ENCODE peak calls at places on chromosomes 2 and 18, in six cellular contexts. Q is GM12865, E is hepatocyte, N is prostate gland, O is WERI-Rb-1, K is astrocyte of the spinal cord. Y is an unnamed sample.

GRCh38 chr2:174014021-174014698 is 49.0 kb upstream of the SP3 start:
- DNase-seq in Q (no peak), E (no peak), N (no peak), O (no peak), K (no peak), Y (no peak)

GRCh38 chr18:75244336-75244735 is 33.7 kb downstream of the TSHZ1 start:
- DNase-seq in Q (no peak), E (peak), N (peak), O (peak), K (peak), Y (no peak)

GRCh38 chr2:220393717-220394116 is 766.3 kb downstream of the SLC4A3 start:
- DNase-seq in Q (no peak), E (no peak), N (no peak), O (no peak), K (no peak), Y (no peak)

GRCh38 chr18:55272510-55273243 is 313.4 kb upstream of the CCDC68 start:
- DNase-seq in Q (no peak), E (no peak), N (no peak), O (no peak), K (peak), Y (no peak)

GRCh38 chr2:128091691-128092050 is 671 bp downstream of the UGGT1 start:
- DNase-seq in Q (peak), E (no peak), N (no peak), O (no peak), K (peak), Y (peak)

GRCh38 chr2:190382851-190383250 is 25.3 kb upstream of the MFSD6 start:
- DNase-seq in Q (peak), E (peak), N (peak), O (peak), K (peak), Y (peak)

GRCh38 chr2:66488946-66489345 is 54.0 kb downstream of the MEIS1 start:
- DNase-seq in Q (no peak), E (no peak), N (no peak), O (no peak), K (no peak), Y (no peak)

GRCh38 chr18:37754141-37754540 is 188.5 kb upstream of the CELF4 start:
- DNase-seq in Q (no peak), E (no peak), N (no peak), O (no peak), K (no peak), Y (no peak)

GRCh38 chr18:25279556-25279955 is 72.4 kb downstream of the ZNF521 start:
- DNase-seq in Q (no peak), E (no peak), N (no peak), O (no peak), K (no peak), Y (no peak)

GRCh38 chr18:49175071-49175470 is 224.3 kb upstream of the SMAD7 start:
- DNase-seq in Q (no peak), E (no peak), N (no peak), O (no peak), K (no peak), Y (no peak)

GRCh38 chr2:161710131-161710915 is 86.1 kb downstream of the SLC4A10 start:
- DNase-seq in Q (no peak), E (no peak), N (peak), O (no peak), K (peak), Y (no peak)

GRCh38 chr2:103991591-103991990 is 862.3 kb upstream of the POU3F3 start:
- DNase-seq in Q (peak), E (no peak), N (no peak), O (no peak), K (no peak), Y (no peak)

GRCh38 chr2:208192611-208193248 is 2.9 kb upstream of the C2orf80 start:
- DNase-seq in Q (no peak), E (no peak), N (peak), O (no peak), K (no peak), Y (no peak)

GRCh38 chr2:142825861-142826260 is 51.6 kb upstream of the KYNU start:
- DNase-seq in Q (no peak), E (no peak), N (no peak), O (no peak), K (peak), Y (no peak)

GRCh38 chr2:105104208-105104731 is 66.4 kb downstream of the MRPS9 start:
- DNase-seq in Q (no peak), E (no peak), N (no peak), O (no peak), K (peak), Y (no peak)

GRCh38 chr2:179021258-179021657 is 28.7 kb downstream of the CCDC141 start:
- DNase-seq in Q (peak), E (no peak), N (no peak), O (no peak), K (no peak), Y (no peak)

GRCh38 chr2:231483398-231484329 is 19.4 kb upstream of the NCL start:
- DNase-seq in Q (peak), E (no peak), N (no peak), O (no peak), K (no peak), Y (no peak)

GRCh38 chr2:84815146-84815545 is 65.7 kb downstream of the TRABD2A start:
- DNase-seq in Q (no peak), E (no peak), N (no peak), O (no peak), K (peak), Y (no peak)

GRCh38 chr2:1504311-1504750 is 91.1 kb downstream of the TPO start:
- DNase-seq in Q (no peak), E (no peak), N (no peak), O (no peak), K (no peak), Y (no peak)

GRCh38 chr18:13378150-13378549 is 159.6 kb downstream of the LDLRAD4 start:
- DNase-seq in Q (no peak), E (no peak), N (no peak), O (no peak), K (no peak), Y (no peak)

GRCh38 chr2:24592436-24593100 is 101.5 kb downstream of the NCOA1 start:
- DNase-seq in Q (no peak), E (no peak), N (no peak), O (no peak), K (no peak), Y (no peak)

GRCh38 chr2:156321243-156321904 is 11.1 kb downstream of the NR4A2 start:
- DNase-seq in Q (no peak), E (no peak), N (no peak), O (no peak), K (no peak), Y (no peak)

GRCh38 chr2:27754831-27755230 is 16.7 kb upstream of the MRPL33 start:
- DNase-seq in Q (no peak), E (no peak), N (no peak), O (no peak), K (no peak), Y (no peak)

GRCh38 chr2:17538844-17539554 is 1.5 kb upstream of the VSNL1 start:
- DNase-seq in Q (peak), E (peak), N (peak), O (peak), K (peak), Y (peak)

GRCh38 chr18:31204169-31204568 is 41.5 kb upstream of the DSC1 start:
- DNase-seq in Q (no peak), E (no peak), N (no peak), O (no peak), K (no peak), Y (no peak)

GRCh38 chr2:217806480-217806760 is 196.4 kb downstream of the TNS1 start:
- DNase-seq in Q (no peak), E (no peak), N (no peak), O (no peak), K (no peak), Y (no peak)

GRCh38 chr18:48927286-48928080 is 23.3 kb downstream of the SMAD7 start:
- DNase-seq in Q (no peak), E (no peak), N (no peak), O (no peak), K (no peak), Y (no peak)

DNA sequence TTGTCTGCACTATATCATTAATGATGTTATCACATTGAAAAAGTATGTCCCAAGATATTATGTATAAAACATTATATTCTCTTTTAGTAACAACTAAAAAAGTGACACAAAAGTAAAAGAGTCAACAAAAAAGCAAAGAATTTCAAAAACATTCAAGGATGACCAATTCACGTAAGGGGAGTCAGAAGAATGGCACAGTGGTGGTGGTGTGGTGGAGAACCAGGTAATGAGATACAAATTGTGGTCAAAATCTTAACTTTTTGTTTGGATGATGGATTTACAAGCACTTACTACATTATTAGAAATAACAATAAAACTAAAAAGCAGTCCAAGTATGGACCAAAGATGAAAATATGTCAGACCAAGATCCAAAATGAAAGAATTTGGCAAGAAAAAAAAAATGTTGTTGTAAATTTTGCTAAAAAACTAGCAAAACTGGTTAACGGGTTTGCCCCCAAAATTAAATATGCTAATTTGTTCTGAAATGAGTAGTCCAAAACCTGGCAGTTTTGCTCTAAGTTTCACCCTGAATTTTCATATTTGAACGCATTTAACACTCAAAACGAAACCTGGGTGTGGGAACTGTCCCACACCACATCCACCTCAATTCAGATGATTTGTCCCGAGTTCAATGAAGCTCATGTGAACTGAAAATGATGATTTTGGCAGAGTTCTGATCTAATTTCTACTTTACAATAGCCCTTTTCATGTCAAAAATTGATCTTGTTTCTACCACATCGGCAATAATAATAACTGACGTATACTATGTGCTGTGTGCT is 135.8 kb downstream of the IKZF2 start:
- DNase-seq in Q (peak), E (no peak), N (no peak), O (no peak), K (no peak), Y (no peak)
- H3K4me3 ChIP-seq in Q (peak), E (no peak), N (no peak), O (no peak), K (no peak), Y (no peak)

DNA sequence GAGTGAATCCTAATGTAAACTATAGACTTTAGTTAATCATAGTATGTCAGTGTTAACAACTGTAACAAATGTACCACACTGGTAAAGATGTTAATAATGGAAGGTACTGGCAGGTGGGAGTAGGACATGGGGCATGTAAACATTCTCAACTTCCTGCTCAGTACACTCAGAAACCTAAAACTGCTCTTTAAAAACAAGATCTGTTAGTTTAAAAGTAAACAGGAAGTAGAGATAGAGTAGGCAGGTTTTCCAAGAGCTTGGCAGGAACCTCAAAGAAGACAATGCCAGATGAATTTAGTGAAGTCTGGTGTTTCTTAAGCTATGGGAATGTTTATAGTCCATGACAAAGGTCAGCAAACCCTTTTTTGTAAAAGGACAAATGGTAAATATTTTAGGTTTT is 46.6 kb downstream of the CCDC138 start:
- DNase-seq in Q (peak), E (no peak), N (no peak), O (no peak), K (no peak), Y (no peak)
- TF ChIP-seq CTCF in Q (no peak), E (no peak), N (no peak), O (no peak), K (no peak), Y (no peak)

DNA sequence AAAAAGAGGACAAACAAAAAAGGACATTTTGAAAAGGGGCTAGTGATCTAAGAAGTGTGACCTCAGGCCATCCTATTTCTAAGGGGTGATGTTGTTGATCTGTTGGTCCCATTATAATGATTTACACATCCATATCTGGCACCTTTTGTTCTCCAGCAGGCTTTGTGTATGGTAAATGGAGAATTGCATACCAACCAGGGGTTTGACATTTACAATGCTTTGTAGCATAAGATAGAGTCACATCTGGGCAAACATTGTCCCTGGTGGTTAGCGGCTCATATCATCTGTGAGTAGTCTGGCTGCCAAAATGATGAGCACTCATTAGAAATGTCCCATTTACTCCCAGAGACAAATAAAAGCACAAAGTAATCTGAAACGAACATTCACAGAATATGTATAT is 1775.5 kb upstream of the CELF4 start:
- DNase-seq in Q (no peak), E (no peak), N (no peak), O (no peak), K (no peak), Y (no peak)
- H3K4me3 ChIP-seq in Q (no peak), E (no peak), N (no peak), O (no peak), K (no peak), Y (no peak)

DNA sequence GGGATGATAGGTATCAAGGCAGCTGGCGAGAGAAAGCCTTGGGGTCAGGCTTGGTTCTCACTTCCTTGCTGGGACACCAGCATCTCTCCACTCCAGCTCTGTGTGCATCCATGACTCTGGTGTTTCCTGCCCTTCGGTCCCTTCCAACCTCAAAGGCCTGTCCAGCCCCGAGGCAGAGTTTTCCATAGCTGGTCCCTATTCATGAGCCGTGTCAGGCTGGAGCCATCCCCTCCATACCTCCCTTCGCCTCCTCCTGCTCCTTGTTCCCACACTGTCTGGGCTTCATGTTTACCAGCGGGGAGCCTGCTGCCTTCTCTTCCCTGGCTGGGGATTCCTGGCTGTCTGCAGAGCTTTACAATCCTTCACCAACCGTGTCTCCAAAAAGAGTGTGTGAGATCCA is 51.2 kb downstream of the DYSF start:
- DNase-seq in Q (no peak), E (no peak), N (no peak), O (no peak), K (no peak), Y (no peak)
- TF ChIP-seq CTCF in Q (no peak), E (no peak), N (no peak), O (no peak), K (no peak), Y (no peak)

GRCh38 chr2:43522177-43522576 is 73.7 kb downstream of the THADA start:
- DNase-seq in Q (no peak), E (no peak), N (no peak), O (no peak), K (no peak), Y (no peak)
- H3K4me3 ChIP-seq in Q (no peak), E (no peak), N (no peak), O (no peak), K (no peak), Y (no peak)

GRCh38 chr2:88214631-88215030 is 44.5 kb downstream of the THNSL2 start:
- DNase-seq in Q (no peak), E (no peak), N (no peak), O (no peak), K (no peak), Y (no peak)

GRCh38 chr2:88211005-88211808 is 41.1 kb downstream of the THNSL2 start:
- DNase-seq in Q (no peak), E (no peak), N (no peak), O (no peak), K (no peak), Y (no peak)

GRCh38 chr2:88211809-88212154 is 41.6 kb downstream of the THNSL2 start:
- DNase-seq in Q (no peak), E (no peak), N (no peak), O (no peak), K (no peak), Y (no peak)

GRCh38 chr2:88210132-88211004 is 40.2 kb downstream of the THNSL2 start:
- DNase-seq in Q (no peak), E (no peak), N (no peak), O (no peak), K (no peak), Y (no peak)

GRCh38 chr2:88212251-88212790 is 42.2 kb downstream of the THNSL2 start:
- DNase-seq in Q (no peak), E (no peak), N (no peak), O (no peak), K (no peak), Y (no peak)
- TF ChIP-seq CTCF in Q (peak), E (peak), N (peak), O (peak), K (peak), Y (peak)

GRCh38 chr2:225036431-225036830 is 5.8 kb downstream of the DOCK10 start:
- DNase-seq in Q (no peak), E (no peak), N (no peak), O (no peak), K (no peak), Y (no peak)

GRCh38 chr2:225037374-225038075 is 4.7 kb downstream of the DOCK10 start:
- DNase-seq in Q (peak), E (no peak), N (no peak), O (no peak), K (peak), Y (no peak)

GRCh38 chr2:225040862-225041209 is 1.4 kb downstream of the DOCK10 start:
- DNase-seq in Q (peak), E (no peak), N (no peak), O (no peak), K (peak), Y (no peak)

GRCh38 chr2:225041210-225041870 is 928 bp downstream of the DOCK10 start:
- DNase-seq in Q (peak), E (no peak), N (no peak), O (no peak), K (peak), Y (no peak)

GRCh38 chr2:225038076-225038571 is 4.1 kb downstream of the DOCK10 start:
- DNase-seq in Q (peak), E (no peak), N (no peak), O (no peak), K (no peak), Y (no peak)
- H3K4me3 ChIP-seq in Q (peak), E (no peak), N (no peak), O (no peak), K (no peak), Y (no peak)

GRCh38 chr2:185644828-185645227 is 93.8 kb upstream of the FSIP2 start:
- DNase-seq in Q (peak), E (no peak), N (no peak), O (no peak), K (peak), Y (no peak)
- TF ChIP-seq CTCF in Q (no peak), E (no peak), N (no peak), O (no peak), K (no peak), Y (no peak)

GRCh38 chr18:23682045-23682444 is 7.2 kb upstream of the LAMA3 start:
- DNase-seq in Q (peak), E (no peak), N (no peak), O (no peak), K (no peak), Y (no peak)

GRCh38 chr18:23682472-23682871 is 6.8 kb upstream of the LAMA3 start:
- DNase-seq in Q (peak), E (no peak), N (no peak), O (no peak), K (no peak), Y (no peak)

GRCh38 chr18:23683671-23684070 is 5.6 kb upstream of the LAMA3 start:
- DNase-seq in Q (no peak), E (no peak), N (peak), O (no peak), K (no peak), Y (no peak)

GRCh38 chr18:23683155-23683554 is 6.1 kb upstream of the LAMA3 start:
- DNase-seq in Q (no peak), E (no peak), N (no peak), O (no peak), K (no peak), Y (no peak)

GRCh38 chr18:23684515-23685197 is 4.6 kb upstream of the LAMA3 start:
- DNase-seq in Q (no peak), E (no peak), N (peak), O (no peak), K (no peak), Y (no peak)
- H3K4me3 ChIP-seq in Q (no peak), E (no peak), N (no peak), O (no peak), K (no peak), Y (no peak)